ENCODE peak calls at places on chromosomes 7 and 10, in eight cellular contexts. One of them, this sample, is unnamed.

GRCh38 chr10:33199731-33200130 is 134.7 kb downstream of the NRP1 start:
- DNase-seq in heart right ventricle: no peak
- DNase-seq in nephron progenitor cell: no peak
- DNase-seq in progenitor cell of endocrine pancreas: no peak
- DNase-seq in GM13976: no peak
- DNase-seq in thoracic aorta: no peak
- DNase-seq in activated CD8-positive, alpha-beta T cell treated with anti-CD3 and anti-CD28 coated beads for 36 hours: no peak
- DNase-seq in astrocyte of the spinal cord: no peak
- DNase-seq in this sample: no peak

GRCh38 chr7:92244803-92245486 is 769 bp downstream of the KRIT1 start:
- DNase-seq in activated CD8-positive, alpha-beta T cell treated with anti-CD3 and anti-CD28 coated beads for 36 hours: peak
- DNase-seq in GM13976: no peak
- DNase-seq in progenitor cell of endocrine pancreas: no peak
- DNase-seq in heart right ventricle: no peak
- DNase-seq in thoracic aorta: no peak
- DNase-seq in nephron progenitor cell: no peak
- DNase-seq in astrocyte of the spinal cord: peak
- DNase-seq in this sample: no peak

GRCh38 chr10:132981173-132981555 is 38.8 kb upstream of the CFAP46 start:
- DNase-seq in activated CD8-positive, alpha-beta T cell treated with anti-CD3 and anti-CD28 coated beads for 36 hours: no peak
- DNase-seq in astrocyte of the spinal cord: no peak
- DNase-seq in thoracic aorta: no peak
- DNase-seq in GM13976: no peak
- DNase-seq in heart right ventricle: no peak
- DNase-seq in progenitor cell of endocrine pancreas: no peak
- DNase-seq in nephron progenitor cell: no peak
- DNase-seq in this sample: no peak

GRCh38 chr7:139340808-139341057 is 404 bp upstream of the FMC1 start:
- DNase-seq in progenitor cell of endocrine pancreas: no peak
- DNase-seq in activated CD8-positive, alpha-beta T cell treated with anti-CD3 and anti-CD28 coated beads for 36 hours: no peak
- DNase-seq in heart right ventricle: no peak
- DNase-seq in astrocyte of the spinal cord: no peak
- DNase-seq in nephron progenitor cell: no peak
- DNase-seq in thoracic aorta: peak
- DNase-seq in GM13976: no peak
- DNase-seq in this sample: no peak

GRCh38 chr10:88062798-88063472 is 199.5 kb downstream of the PTEN start:
- DNase-seq in progenitor cell of endocrine pancreas: no peak
- DNase-seq in GM13976: no peak
- DNase-seq in activated CD8-positive, alpha-beta T cell treated with anti-CD3 and anti-CD28 coated beads for 36 hours: no peak
- DNase-seq in thoracic aorta: no peak
- DNase-seq in heart right ventricle: no peak
- DNase-seq in nephron progenitor cell: no peak
- DNase-seq in astrocyte of the spinal cord: peak
- DNase-seq in this sample: no peak

GRCh38 chr10:13801907-13802288 is 215.1 kb downstream of the PRPF18 start:
- DNase-seq in heart right ventricle: no peak
- DNase-seq in GM13976: no peak
- DNase-seq in nephron progenitor cell: no peak
- DNase-seq in thoracic aorta: no peak
- DNase-seq in progenitor cell of endocrine pancreas: no peak
- DNase-seq in astrocyte of the spinal cord: no peak
- DNase-seq in activated CD8-positive, alpha-beta T cell treated with anti-CD3 and anti-CD28 coated beads for 36 hours: no peak
- DNase-seq in this sample: no peak

GRCh38 chr10:68578945-68579344 is 18.8 kb downstream of the TET1 start:
- DNase-seq in nephron progenitor cell: no peak
- DNase-seq in thoracic aorta: no peak
- DNase-seq in GM13976: no peak
- DNase-seq in astrocyte of the spinal cord: no peak
- DNase-seq in activated CD8-positive, alpha-beta T cell treated with anti-CD3 and anti-CD28 coated beads for 36 hours: no peak
- DNase-seq in progenitor cell of endocrine pancreas: no peak
- DNase-seq in heart right ventricle: no peak
- DNase-seq in this sample: no peak

GRCh38 chr10:44004913-44005787 is 356.5 kb upstream of the ZNF32 start:
- DNase-seq in progenitor cell of endocrine pancreas: no peak
- DNase-seq in thoracic aorta: no peak
- DNase-seq in nephron progenitor cell: no peak
- DNase-seq in heart right ventricle: no peak
- DNase-seq in activated CD8-positive, alpha-beta T cell treated with anti-CD3 and anti-CD28 coated beads for 36 hours: no peak
- DNase-seq in astrocyte of the spinal cord: no peak
- DNase-seq in GM13976: no peak
- DNase-seq in this sample: no peak

GRCh38 chr10:79367421-79368189 is 20.3 kb downstream of the PPIF start:
- DNase-seq in heart right ventricle: no peak
- DNase-seq in astrocyte of the spinal cord: peak
- DNase-seq in nephron progenitor cell: no peak
- DNase-seq in progenitor cell of endocrine pancreas: no peak
- DNase-seq in GM13976: no peak
- DNase-seq in activated CD8-positive, alpha-beta T cell treated with anti-CD3 and anti-CD28 coated beads for 36 hours: no peak
- DNase-seq in thoracic aorta: no peak
- DNase-seq in this sample: no peak

GRCh38 chr7:111679944-111680343 is 117.7 kb upstream of the IMMP2L start:
- DNase-seq in nephron progenitor cell: no peak
- DNase-seq in GM13976: no peak
- DNase-seq in thoracic aorta: no peak
- DNase-seq in heart right ventricle: no peak
- DNase-seq in progenitor cell of endocrine pancreas: no peak
- DNase-seq in astrocyte of the spinal cord: no peak
- DNase-seq in activated CD8-positive, alpha-beta T cell treated with anti-CD3 and anti-CD28 coated beads for 36 hours: no peak
- DNase-seq in this sample: no peak

GRCh38 chr7:1559626-1560590 is 3.9 kb upstream of the TMEM184A start:
- DNase-seq in activated CD8-positive, alpha-beta T cell treated with anti-CD3 and anti-CD28 coated beads for 36 hours: no peak
- DNase-seq in progenitor cell of endocrine pancreas: no peak
- DNase-seq in nephron progenitor cell: no peak
- DNase-seq in GM13976: no peak
- DNase-seq in thoracic aorta: no peak
- DNase-seq in heart right ventricle: no peak
- DNase-seq in astrocyte of the spinal cord: no peak
- DNase-seq in this sample: no peak

GRCh38 chr7:4267326-4268039 is 414.6 kb upstream of the FOXK1 start:
- DNase-seq in activated CD8-positive, alpha-beta T cell treated with anti-CD3 and anti-CD28 coated beads for 36 hours: no peak
- DNase-seq in thoracic aorta: no peak
- DNase-seq in nephron progenitor cell: no peak
- DNase-seq in astrocyte of the spinal cord: no peak
- DNase-seq in GM13976: no peak
- DNase-seq in progenitor cell of endocrine pancreas: no peak
- DNase-seq in heart right ventricle: no peak
- DNase-seq in this sample: no peak

GRCh38 chr10:124447741-124448466 is 1.9 kb downstream of the NKX1-2 start:
- DNase-seq in heart right ventricle: no peak
- DNase-seq in nephron progenitor cell: peak
- DNase-seq in GM13976: no peak
- DNase-seq in progenitor cell of endocrine pancreas: peak
- DNase-seq in astrocyte of the spinal cord: no peak
- DNase-seq in activated CD8-positive, alpha-beta T cell treated with anti-CD3 and anti-CD28 coated beads for 36 hours: no peak
- DNase-seq in thoracic aorta: no peak
- DNase-seq in this sample: no peak

GRCh38 chr7:151051108-151051507 is 2.8 kb downstream of the ASIC3 start:
- DNase-seq in heart right ventricle: peak
- DNase-seq in GM13976: no peak
- DNase-seq in activated CD8-positive, alpha-beta T cell treated with anti-CD3 and anti-CD28 coated beads for 36 hours: peak
- DNase-seq in thoracic aorta: no peak
- DNase-seq in progenitor cell of endocrine pancreas: peak
- DNase-seq in nephron progenitor cell: peak
- DNase-seq in astrocyte of the spinal cord: peak
- DNase-seq in this sample: peak

GRCh38 chr7:126818393-126819196 is 434.1 kb downstream of the GRM8 start:
- DNase-seq in thoracic aorta: no peak
- DNase-seq in GM13976: no peak
- DNase-seq in progenitor cell of endocrine pancreas: no peak
- DNase-seq in astrocyte of the spinal cord: no peak
- DNase-seq in activated CD8-positive, alpha-beta T cell treated with anti-CD3 and anti-CD28 coated beads for 36 hours: no peak
- DNase-seq in nephron progenitor cell: no peak
- DNase-seq in heart right ventricle: no peak
- DNase-seq in this sample: no peak

GRCh38 chr10:33832124-33832787 is 497.8 kb upstream of the NRP1 start:
- DNase-seq in thoracic aorta: no peak
- DNase-seq in astrocyte of the spinal cord: no peak
- DNase-seq in nephron progenitor cell: no peak
- DNase-seq in heart right ventricle: no peak
- DNase-seq in GM13976: no peak
- DNase-seq in activated CD8-positive, alpha-beta T cell treated with anti-CD3 and anti-CD28 coated beads for 36 hours: no peak
- DNase-seq in progenitor cell of endocrine pancreas: no peak
- DNase-seq in this sample: no peak

GRCh38 chr7:37342665-37343471 is 105.8 kb downstream of the ELMO1 start:
- DNase-seq in thoracic aorta: no peak
- DNase-seq in astrocyte of the spinal cord: no peak
- DNase-seq in nephron progenitor cell: no peak
- DNase-seq in activated CD8-positive, alpha-beta T cell treated with anti-CD3 and anti-CD28 coated beads for 36 hours: peak
- DNase-seq in progenitor cell of endocrine pancreas: no peak
- DNase-seq in GM13976: peak
- DNase-seq in heart right ventricle: no peak
- DNase-seq in this sample: peak

GRCh38 chr10:14173706-14174594 is 156.8 kb downstream of the FRMD4A start:
- DNase-seq in thoracic aorta: no peak
- DNase-seq in nephron progenitor cell: peak
- DNase-seq in heart right ventricle: no peak
- DNase-seq in activated CD8-positive, alpha-beta T cell treated with anti-CD3 and anti-CD28 coated beads for 36 hours: no peak
- DNase-seq in GM13976: no peak
- DNase-seq in astrocyte of the spinal cord: peak
- DNase-seq in progenitor cell of endocrine pancreas: no peak
- DNase-seq in this sample: peak

GRCh38 chr7:70426249-70426880 is 705.6 kb upstream of the GALNT17 start:
- DNase-seq in GM13976: no peak
- DNase-seq in thoracic aorta: no peak
- DNase-seq in heart right ventricle: no peak
- DNase-seq in activated CD8-positive, alpha-beta T cell treated with anti-CD3 and anti-CD28 coated beads for 36 hours: no peak
- DNase-seq in astrocyte of the spinal cord: no peak
- DNase-seq in nephron progenitor cell: no peak
- DNase-seq in progenitor cell of endocrine pancreas: no peak
- DNase-seq in this sample: no peak

GRCh38 chr7:112509390-112509789 is 28.6 kb downstream of the LSMEM1 start:
- DNase-seq in activated CD8-positive, alpha-beta T cell treated with anti-CD3 and anti-CD28 coated beads for 36 hours: no peak
- DNase-seq in nephron progenitor cell: no peak
- DNase-seq in astrocyte of the spinal cord: no peak
- DNase-seq in progenitor cell of endocrine pancreas: no peak
- DNase-seq in heart right ventricle: no peak
- DNase-seq in thoracic aorta: no peak
- DNase-seq in GM13976: no peak
- DNase-seq in this sample: no peak

GRCh38 chr10:98397089-98397600 is 17.8 kb downstream of the PYROXD2 start:
- DNase-seq in astrocyte of the spinal cord: no peak
- DNase-seq in progenitor cell of endocrine pancreas: no peak
- DNase-seq in nephron progenitor cell: no peak
- DNase-seq in GM13976: no peak
- DNase-seq in thoracic aorta: no peak
- DNase-seq in activated CD8-positive, alpha-beta T cell treated with anti-CD3 and anti-CD28 coated beads for 36 hours: no peak
- DNase-seq in heart right ventricle: no peak
- DNase-seq in this sample: no peak

GRCh38 chr10:123154092-123154942 is at the start of gene BUB3:
- DNase-seq in heart right ventricle: peak
- DNase-seq in GM13976: peak
- DNase-seq in progenitor cell of endocrine pancreas: peak
- DNase-seq in nephron progenitor cell: peak
- DNase-seq in astrocyte of the spinal cord: peak
- DNase-seq in thoracic aorta: peak
- DNase-seq in activated CD8-positive, alpha-beta T cell treated with anti-CD3 and anti-CD28 coated beads for 36 hours: peak
- DNase-seq in this sample: peak
- TF ChIP-seq CTCF in heart right ventricle: no peak
- TF ChIP-seq CTCF in GM13976: no peak
- TF ChIP-seq CTCF in progenitor cell of endocrine pancreas: no peak
- TF ChIP-seq CTCF in nephron progenitor cell: no peak
- TF ChIP-seq CTCF in astrocyte of the spinal cord: no peak
- TF ChIP-seq CTCF in thoracic aorta: peak
- TF ChIP-seq CTCF in activated CD8-positive, alpha-beta T cell treated with anti-CD3 and anti-CD28 coated beads for 36 hours: no peak
- TF ChIP-seq CTCF in this sample: no peak

GRCh38 chr7:25672476-25672875 is 444.2 kb upstream of the NPVF start:
- DNase-seq in activated CD8-positive, alpha-beta T cell treated with anti-CD3 and anti-CD28 coated beads for 36 hours: no peak
- DNase-seq in heart right ventricle: no peak
- DNase-seq in nephron progenitor cell: no peak
- DNase-seq in progenitor cell of endocrine pancreas: no peak
- DNase-seq in astrocyte of the spinal cord: no peak
- DNase-seq in GM13976: no peak
- DNase-seq in thoracic aorta: no peak
- DNase-seq in this sample: no peak
- TF ChIP-seq CTCF in activated CD8-positive, alpha-beta T cell treated with anti-CD3 and anti-CD28 coated beads for 36 hours: no peak
- TF ChIP-seq CTCF in heart right ventricle: no peak
- TF ChIP-seq CTCF in nephron progenitor cell: no peak
- TF ChIP-seq CTCF in progenitor cell of endocrine pancreas: no peak
- TF ChIP-seq CTCF in astrocyte of the spinal cord: no peak
- TF ChIP-seq CTCF in GM13976: no peak
- TF ChIP-seq CTCF in thoracic aorta: no peak
- TF ChIP-seq CTCF in this sample: no peak

DNA sequence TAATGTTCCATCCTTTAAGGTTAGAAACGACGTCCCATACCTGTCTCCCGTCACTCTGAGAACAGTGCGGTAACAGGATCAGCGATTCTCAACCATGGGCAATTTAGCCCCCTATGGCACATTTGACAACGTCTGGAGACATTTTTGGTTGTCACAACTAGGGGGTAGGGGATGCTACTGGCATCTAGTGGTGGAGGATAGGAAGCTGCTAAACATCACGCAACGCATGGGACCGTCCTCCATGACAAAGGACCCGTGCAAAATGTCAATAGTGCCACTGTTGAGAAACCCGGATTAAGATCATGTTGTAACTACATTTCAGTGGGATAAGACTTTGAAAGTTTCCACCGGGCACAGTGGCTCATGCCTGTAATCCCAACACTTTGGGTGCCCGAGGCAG is 5.0 kb upstream of the PAXIP1 start:
- DNase-seq in activated CD8-positive, alpha-beta T cell treated with anti-CD3 and anti-CD28 coated beads for 36 hours: peak
- DNase-seq in nephron progenitor cell: no peak
- DNase-seq in heart right ventricle: no peak
- DNase-seq in GM13976: no peak
- DNase-seq in progenitor cell of endocrine pancreas: no peak
- DNase-seq in thoracic aorta: no peak
- DNase-seq in astrocyte of the spinal cord: no peak
- DNase-seq in this sample: peak
- TF ChIP-seq CTCF in activated CD8-positive, alpha-beta T cell treated with anti-CD3 and anti-CD28 coated beads for 36 hours: peak
- TF ChIP-seq CTCF in nephron progenitor cell: peak
- TF ChIP-seq CTCF in heart right ventricle: no peak
- TF ChIP-seq CTCF in GM13976: no peak
- TF ChIP-seq CTCF in progenitor cell of endocrine pancreas: peak
- TF ChIP-seq CTCF in thoracic aorta: no peak
- TF ChIP-seq CTCF in astrocyte of the spinal cord: peak
- TF ChIP-seq CTCF in this sample: no peak

GRCh38 chr7:158820656-158821055 is 8.7 kb downstream of the ESYT2 start:
- DNase-seq in thoracic aorta: no peak
- DNase-seq in progenitor cell of endocrine pancreas: no peak
- DNase-seq in nephron progenitor cell: no peak
- DNase-seq in GM13976: no peak
- DNase-seq in astrocyte of the spinal cord: no peak
- DNase-seq in activated CD8-positive, alpha-beta T cell treated with anti-CD3 and anti-CD28 coated beads for 36 hours: peak
- DNase-seq in heart right ventricle: no peak
- DNase-seq in this sample: no peak

GRCh38 chr7:158816271-158816670 is 13.0 kb downstream of the ESYT2 start:
- DNase-seq in astrocyte of the spinal cord: no peak
- DNase-seq in thoracic aorta: no peak
- DNase-seq in heart right ventricle: no peak
- DNase-seq in nephron progenitor cell: no peak
- DNase-seq in activated CD8-positive, alpha-beta T cell treated with anti-CD3 and anti-CD28 coated beads for 36 hours: no peak
- DNase-seq in GM13976: no peak
- DNase-seq in progenitor cell of endocrine pancreas: no peak
- DNase-seq in this sample: no peak

GRCh38 chr7:158816995-158817394 is 12.3 kb downstream of the ESYT2 start:
- DNase-seq in activated CD8-positive, alpha-beta T cell treated with anti-CD3 and anti-CD28 coated beads for 36 hours: peak
- DNase-seq in astrocyte of the spinal cord: no peak
- DNase-seq in heart right ventricle: no peak
- DNase-seq in nephron progenitor cell: no peak
- DNase-seq in thoracic aorta: no peak
- DNase-seq in progenitor cell of endocrine pancreas: no peak
- DNase-seq in GM13976: no peak
- DNase-seq in this sample: no peak

GRCh38 chr7:158819571-158820203 is 9.6 kb downstream of the ESYT2 start:
- DNase-seq in heart right ventricle: no peak
- DNase-seq in thoracic aorta: no peak
- DNase-seq in astrocyte of the spinal cord: no peak
- DNase-seq in nephron progenitor cell: no peak
- DNase-seq in GM13976: no peak
- DNase-seq in progenitor cell of endocrine pancreas: no peak
- DNase-seq in activated CD8-positive, alpha-beta T cell treated with anti-CD3 and anti-CD28 coated beads for 36 hours: peak
- DNase-seq in this sample: no peak

GRCh38 chr7:158818325-158819213 is 10.7 kb downstream of the ESYT2 start:
- DNase-seq in heart right ventricle: peak
- DNase-seq in nephron progenitor cell: peak
- DNase-seq in progenitor cell of endocrine pancreas: no peak
- DNase-seq in GM13976: peak
- DNase-seq in thoracic aorta: peak
- DNase-seq in astrocyte of the spinal cord: peak
- DNase-seq in activated CD8-positive, alpha-beta T cell treated with anti-CD3 and anti-CD28 coated beads for 36 hours: peak
- DNase-seq in this sample: peak
- TF ChIP-seq CTCF in heart right ventricle: no peak
- TF ChIP-seq CTCF in nephron progenitor cell: no peak
- TF ChIP-seq CTCF in progenitor cell of endocrine pancreas: no peak
- TF ChIP-seq CTCF in GM13976: peak
- TF ChIP-seq CTCF in thoracic aorta: no peak
- TF ChIP-seq CTCF in astrocyte of the spinal cord: no peak
- TF ChIP-seq CTCF in activated CD8-positive, alpha-beta T cell treated with anti-CD3 and anti-CD28 coated beads for 36 hours: no peak
- TF ChIP-seq CTCF in this sample: no peak